ENCODE peak calls at places on chromosomes 1 and 21, in four cellular contexts. S, V, H and W are unnamed samples.

GRCh38 chr1:192905049-192905448 is 96.2 kb downstream of the RGS2 start:
- DNase-seq in S (no peak), V (no peak), H (no peak), W (no peak)

GRCh38 chr1:203133969-203134725 is 6.6 kb downstream of the ADORA1 start:
- DNase-seq in S (no peak), V (no peak), H (no peak), W (peak; percentile 60)

GRCh38 chr1:206460846-206461426 is 9.3 kb upstream of the IKBKE start:
- DNase-seq in S (no peak), V (no peak), H (no peak), W (no peak)

GRCh38 chr1:5108740-5109139 is 454.3 kb downstream of the AJAP1 start:
- DNase-seq in S (no peak), V (no peak), H (no peak), W (no peak)

GRCh38 chr21:37380349-37381323 is 14.1 kb downstream of the DYRK1A start:
- DNase-seq in S (peak; percentile 20), V (no peak), H (peak; percentile 64), W (no peak)

GRCh38 chr1:208105756-208106155 is 138.4 kb downstream of the PLXNA2 start:
- DNase-seq in S (no peak), V (no peak), H (no peak), W (peak; percentile 94)

GRCh38 chr1:71882241-71883036 is 399.9 kb downstream of the NEGR1 start:
- DNase-seq in S (no peak), V (no peak), H (no peak), W (no peak)

GRCh38 chr1:203278885-203279406 is 26.4 kb upstream of the BTG2 start:
- DNase-seq in S (no peak), V (no peak), H (no peak), W (no peak)